ENCODE peak calls at places on chromosomes 2 and 18, in seven cellular contexts. H is sigmoid colon; I is ovary; R is CD8-positive, alpha-beta T cell; N is transverse colon; M is body of pancreas; L is mammary epithelial cell. B is an unnamed sample. For H3K4me1, the result is how much of the 10 kb centered on the place peaks cover.

GRCh38 chr2:98385050-98385699 is 38.9 kb downstream of the CNGA3 start:
- DNase-seq in H (peak), I (peak), R (peak), N (peak), M (peak), L (peak), B (peak)

GRCh38 chr2:24353933-24354332 is 6.4 kb downstream of the ITSN2 start:
- DNase-seq in H (no peak), I (no peak), R (no peak), N (no peak), M (no peak), L (no peak), B (no peak)

GRCh38 chr2:88654714-88655113 is 27.4 kb upstream of the EIF2AK3 start:
- DNase-seq in H (no peak), I (no peak), R (no peak), N (no peak), M (no peak), L (peak), B (no peak)

GRCh38 chr2:71889991-71890684 is 257.5 kb downstream of the CYP26B1 start:
- DNase-seq in H (no peak), I (peak), R (no peak), N (no peak), M (no peak), L (peak), B (no peak)

GRCh38 chr2:127884436-127884835 is 1.3 kb downstream of the AMMECR1L start:
- DNase-seq in H (no peak), I (peak), R (no peak), N (peak), M (no peak), L (peak), B (no peak)

GRCh38 chr2:181790716-181791649 is 100.5 kb upstream of the ITPRID2 start:
- DNase-seq in H (no peak), I (no peak), R (peak), N (peak), M (no peak), L (peak), B (no peak)

GRCh38 chr2:105378276-105378840 is 20.5 kb downstream of the FHL2 start:
- DNase-seq in H (no peak), I (peak), R (no peak), N (no peak), M (no peak), L (peak), B (no peak)

GRCh38 chr2:63555299-63555698 is 33.0 kb downstream of the WDPCP start:
- DNase-seq in H (no peak), I (no peak), R (no peak), N (no peak), M (no peak), L (no peak), B (no peak)

GRCh38 chr2:57180042-57180567 is 866.5 kb upstream of the VRK2 start:
- DNase-seq in H (no peak), I (no peak), R (no peak), N (no peak), M (no peak), L (peak), B (no peak)

GRCh38 chr18:9742588-9743131 is 34.6 kb downstream of the RAB31 start:
- DNase-seq in H (no peak), I (peak), R (no peak), N (no peak), M (no peak), L (no peak), B (no peak)

GRCh38 chr18:28767781-28768211 is 590.9 kb upstream of the CDH2 start:
- DNase-seq in H (no peak), I (no peak), R (no peak), N (no peak), M (no peak), L (peak), B (no peak)

GRCh38 chr18:27903906-27904305 is 273.0 kb downstream of the CDH2 start:
- DNase-seq in H (no peak), I (no peak), R (no peak), N (no peak), M (no peak), L (no peak), B (no peak)

GRCh38 chr2:126399001-126399400 is 257.0 kb upstream of the GYPC start:
- DNase-seq in H (no peak), I (no peak), R (no peak), N (no peak), M (no peak), L (no peak), B (no peak)

GRCh38 chr18:63236990-63237389 is 82.6 kb downstream of the BCL2 start:
- DNase-seq in H (no peak), I (peak), R (no peak), N (peak), M (no peak), L (no peak), B (no peak)

GRCh38 chr2:181461056-181461630 is 4.0 kb downstream of the ITGA4 start:
- DNase-seq in H (no peak), I (no peak), R (peak), N (peak), M (no peak), L (no peak), B (no peak)

GRCh38 chr2:196989496-196989895 is 63.0 kb upstream of the PGAP1 start:
- DNase-seq in H (no peak), I (no peak), R (no peak), N (no peak), M (no peak), L (no peak), B (no peak)

GRCh38 chr2:3198119-3198518 is 179.5 kb downstream of the EIPR1 start:
- DNase-seq in H (no peak), I (no peak), R (no peak), N (no peak), M (no peak), L (no peak), B (peak)

GRCh38 chr18:32804126-32804888 is 31.5 kb upstream of the KLHL14 start:
- DNase-seq in H (no peak), I (no peak), R (no peak), N (no peak), M (no peak), L (no peak), B (no peak)

GRCh38 chr18:9907867-9908266 is 5.9 kb upstream of the VAPA start:
- DNase-seq in H (no peak), I (no peak), R (no peak), N (no peak), M (no peak), L (no peak), B (no peak)

GRCh38 chr2:145245268-145245667 is 725.3 kb upstream of the ZEB2 start:
- DNase-seq in H (no peak), I (no peak), R (no peak), N (no peak), M (peak), L (no peak), B (no peak)
- H3K27ac ChIP-seq in H (no peak), I (no peak), R (no peak), N (no peak), M (no peak), L (no peak), B (no peak)

GRCh38 chr2:221460136-221460535 is 112.0 kb downstream of the EPHA4 start:
- DNase-seq in H (no peak), I (no peak), R (no peak), N (no peak), M (no peak), L (no peak), B (no peak)

GRCh38 chr2:221455214-221455613 is 116.9 kb downstream of the EPHA4 start:
- DNase-seq in H (no peak), I (no peak), R (no peak), N (no peak), M (no peak), L (no peak), B (no peak)

GRCh38 chr2:221461911-221462310 is 110.2 kb downstream of the EPHA4 start:
- DNase-seq in H (no peak), I (no peak), R (no peak), N (no peak), M (no peak), L (peak), B (no peak)

GRCh38 chr2:221454459-221455105 is 117.5 kb downstream of the EPHA4 start:
- DNase-seq in H (no peak), I (no peak), R (no peak), N (no peak), M (no peak), L (no peak), B (no peak)

DNA sequence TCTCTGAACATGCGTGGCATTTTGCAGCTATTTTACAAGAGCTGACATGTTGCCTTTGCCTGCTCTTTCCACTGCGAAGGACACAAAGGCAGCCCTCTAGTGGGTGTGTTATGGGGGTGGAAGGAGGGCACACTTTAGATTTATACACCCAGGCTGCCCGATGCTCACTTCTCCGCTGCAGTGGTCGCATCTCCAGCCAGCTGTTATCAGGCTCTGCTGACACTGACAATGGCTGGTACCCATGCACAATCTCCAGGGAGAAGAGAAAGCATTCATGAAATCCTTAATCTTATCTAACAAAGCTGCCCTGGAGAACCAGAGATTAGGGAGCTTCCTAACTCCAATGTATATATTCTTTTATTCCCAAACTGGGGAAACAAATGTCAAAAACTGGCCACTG is 113.5 kb downstream of the EPHA4 start:
- DNase-seq in H (no peak), I (no peak), R (no peak), N (no peak), M (no peak), L (no peak), B (no peak)
- H3K4me1 ChIP-seq in H (under half), I (under half), R (under half), N (under half), M (under half), L (under half), B (under half)

GRCh38 chr2:171362396-171362795 is 71.4 kb downstream of the METTL8 start:
- DNase-seq in H (no peak), I (no peak), R (no peak), N (no peak), M (no peak), L (no peak), B (no peak)
- H3K27ac ChIP-seq in H (no peak), I (no peak), R (no peak), N (no peak), M (no peak), L (no peak), B (no peak)

GRCh38 chr2:238787507-238787906 is 60.4 kb upstream of the TWIST2 start:
- DNase-seq in H (no peak), I (no peak), R (no peak), N (no peak), M (no peak), L (no peak), B (no peak)

GRCh38 chr2:238790877-238791276 is 57.0 kb upstream of the TWIST2 start:
- DNase-seq in H (no peak), I (no peak), R (no peak), N (no peak), M (no peak), L (no peak), B (no peak)

GRCh38 chr2:238789317-238789806 is 58.5 kb upstream of the TWIST2 start:
- DNase-seq in H (no peak), I (no peak), R (no peak), N (no peak), M (no peak), L (no peak), B (no peak)

GRCh38 chr2:238791345-238791744 is 56.5 kb upstream of the TWIST2 start:
- DNase-seq in H (no peak), I (no peak), R (no peak), N (no peak), M (no peak), L (no peak), B (no peak)

DNA sequence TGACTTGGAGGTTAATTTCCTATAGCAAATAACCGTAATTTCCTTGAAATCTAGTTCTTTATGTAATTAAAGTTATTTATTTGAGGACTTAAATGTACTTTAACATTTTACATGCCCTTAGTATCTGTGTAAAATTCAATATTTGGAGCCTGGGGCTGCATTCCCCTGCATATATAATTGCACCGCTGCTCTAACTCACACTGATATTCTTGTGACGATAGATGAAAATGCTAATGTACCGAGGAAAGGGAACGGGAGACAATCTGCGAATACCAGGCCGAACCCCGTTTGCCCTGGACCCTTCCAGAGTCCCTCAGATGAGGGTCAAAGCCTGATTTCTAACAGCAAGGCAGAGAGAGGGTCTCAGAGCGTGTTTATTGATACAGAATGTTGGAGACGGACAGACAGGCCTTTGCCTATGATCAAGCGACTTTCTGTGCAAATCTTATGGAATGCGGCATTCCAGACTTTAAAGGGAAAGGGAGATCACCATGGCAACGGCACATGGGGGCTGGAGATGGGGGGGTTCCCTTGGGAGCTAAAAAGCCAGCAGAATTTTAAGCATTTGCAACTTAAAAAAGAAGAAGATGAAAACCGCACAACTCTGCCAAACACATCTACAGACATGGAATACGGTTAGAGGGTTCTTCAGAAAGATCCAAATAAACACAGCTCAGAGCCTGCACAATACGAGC is 57.6 kb upstream of the TWIST2 start:
- DNase-seq in H (no peak), I (no peak), R (no peak), N (no peak), M (no peak), L (no peak), B (no peak)
- H3K4me1 ChIP-seq in H (under half), I (under half), R (under half), N (under half), M (under half), L (under half), B (under half)

DNA sequence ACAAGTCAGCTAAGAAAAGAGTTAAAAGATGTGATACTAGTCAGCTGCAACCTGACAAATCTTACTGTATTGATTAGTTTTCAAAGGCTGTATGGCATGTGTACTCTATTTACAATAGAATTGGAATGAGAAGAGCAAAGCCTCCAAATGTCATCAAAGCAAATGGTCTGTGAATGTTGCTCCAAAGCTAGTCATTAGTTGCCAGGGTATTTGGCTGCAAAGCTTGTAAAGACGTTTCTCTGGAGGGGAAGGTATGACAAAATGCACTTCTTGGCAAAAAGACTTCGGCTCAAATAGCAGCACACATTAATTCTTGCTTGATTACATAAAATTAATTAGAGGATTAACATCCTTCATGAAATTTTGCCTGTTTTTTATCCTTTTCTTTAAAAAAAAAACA is 59.3 kb downstream of the ETAA1 start:
- DNase-seq in H (no peak), I (no peak), R (no peak), N (no peak), M (no peak), L (no peak), B (no peak)
- H3K27ac ChIP-seq in H (no peak), I (no peak), R (no peak), N (no peak), M (no peak), L (no peak), B (no peak)

B was measured in CD4-positive, CD25-positive, alpha-beta regulatory T cell.